ENCODE peak calls at places on chromosome 15, in six cellular contexts. U, Q, B, S, M and Y are unnamed samples.

GRCh38 chr15:84714816-84715215 is 1.1 kb downstream of the SEC11A start:
- DNase-seq in M (no peak), S (no peak), Q (no peak), B (no peak), U (no peak), Y (no peak)

GRCh38 chr15:75577401-75578205 is 1.5 kb downstream of the PTPN9 start:
- DNase-seq in S (no peak), B (no peak), M (peak; percentile 14), U (no peak), Q (peak; percentile 32), Y (no peak)

GRCh38 chr15:30041868-30042267 is 40.9 kb upstream of the GOLGA8J start:
- DNase-seq in M (no peak), Q (no peak), B (no peak), U (no peak), S (no peak), Y (no peak)

GRCh38 chr15:41543521-41543870 is 561 bp downstream of the RPAP1 start:
- DNase-seq in B (no peak), S (no peak), M (no peak), U (no peak), Q (no peak), Y (no peak)

GRCh38 chr15:76337047-76337738 is 620 bp downstream of the ISL2 start:
- DNase-seq in S (no peak), M (peak; percentile 53), B (no peak), Q (no peak), U (no peak), Y (no peak)

GRCh38 chr15:31150732-31151212 is 49.2 kb upstream of the TRPM1 start:
- DNase-seq in M (no peak), U (no peak), S (no peak), B (no peak), Q (no peak), Y (no peak)

GRCh38 chr15:69340243-69340991 is 41.7 kb downstream of the PAQR5 start:
- DNase-seq in U (no peak), S (no peak), M (peak; percentile 69), Q (no peak), B (no peak), Y (no peak)

GRCh38 chr15:72402726-72403125 is 4.6 kb downstream of the TMEM202 start:
- DNase-seq in S (no peak), U (no peak), M (no peak), Q (no peak), B (no peak), Y (no peak)

GRCh38 chr15:40941528-40942336 is 11.5 kb upstream of the CHAC1 start:
- DNase-seq in Q (peak; percentile 84), U (peak; percentile 92), S (peak; percentile 87), M (peak; percentile 84), B (peak; percentile 73), Y (peak; percentile 82)

GRCh38 chr15:93943607-93944006 is 287.8 kb upstream of the MCTP2 start:
- DNase-seq in B (no peak), U (peak; percentile 13), S (no peak), M (no peak), Q (no peak), Y (peak; percentile 31)

GRCh38 chr15:46857103-46857502 is 860.2 kb upstream of the SEMA6D start:
- DNase-seq in S (no peak), B (no peak), U (no peak), Q (no peak), M (no peak), Y (no peak)

GRCh38 chr15:88911766-88912118 is 1.4 kb downstream of the MFGE8 start:
- DNase-seq in B (no peak), Q (no peak), M (peak; percentile 65), S (no peak), U (peak; percentile 84), Y (no peak)

GRCh38 chr15:95019907-95020306 is 788.5 kb downstream of the MCTP2 start:
- DNase-seq in S (no peak), Q (no peak), M (peak; percentile 33), B (no peak), U (no peak), Y (no peak)

DNA sequence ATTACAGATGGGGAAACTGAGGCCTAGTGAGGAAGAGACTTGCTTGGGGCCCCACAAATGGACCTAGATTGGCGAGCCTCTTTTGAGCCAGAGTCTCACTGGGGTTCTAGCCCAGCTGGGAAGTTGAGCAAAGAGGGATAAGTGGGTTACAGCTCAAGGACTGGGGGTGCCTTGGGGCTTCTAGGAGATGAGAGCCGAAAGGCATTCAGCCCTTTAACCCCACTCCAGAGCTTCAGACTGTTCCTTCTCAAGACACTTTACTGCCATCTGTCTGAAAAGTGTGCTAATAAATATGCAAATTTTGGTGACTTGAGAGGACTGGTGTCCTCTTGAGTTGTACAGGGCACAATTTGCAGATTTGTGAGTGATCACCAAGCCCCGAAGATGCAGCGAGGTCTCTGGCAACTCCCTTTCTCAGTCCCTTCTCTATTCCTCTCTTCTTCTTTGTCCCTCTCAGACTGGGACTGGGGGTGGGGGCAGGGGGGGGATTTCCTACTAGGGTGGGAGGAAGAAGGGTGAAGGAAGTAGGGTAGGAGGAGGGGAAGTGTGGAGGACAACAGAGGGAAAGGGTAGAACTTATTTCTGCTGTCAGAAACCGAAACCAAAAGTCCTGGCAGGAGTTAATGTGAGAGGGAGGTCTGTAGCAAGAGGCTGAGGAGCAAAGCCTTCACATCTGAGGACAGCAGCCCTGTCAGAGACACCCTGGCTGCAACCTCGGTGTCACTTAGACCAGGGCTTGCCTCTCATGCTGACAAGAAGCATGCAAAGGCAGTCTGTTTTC is 16.2 kb upstream of the ANKDD1A start:
- DNase-seq in S (no peak), M (no peak), Q (peak; percentile 68), U (no peak), B (no peak), Y (no peak)
- H3K4me1 ChIP-seq in S (peaks cover 20% of the 10 kb centered on the region), M (peaks cover 16% of the 10 kb centered on the region), Q (peaks cover 27% of the 10 kb centered on the region), U (peaks cover 32% of the 10 kb centered on the region), B (peaks cover 15% of the 10 kb centered on the region), Y (no peaks in the 10 kb centered on the region)

GRCh38 chr15:60592386-60593339 is 113.7 kb upstream of the ICE2 start:
- DNase-seq in U (peak; percentile 92), B (peak; percentile 82), M (peak; percentile 46), S (peak; percentile 89), Q (peak; percentile 64), Y (peak; percentile 86)
- TF ChIP-seq CTCF in U (peak; percentile 24), B (no peak), M (no peak), S (peak; percentile 19), Q (no peak), Y (peak; percentile 12)

GRCh38 chr15:99545605-99546004 is 20.2 kb upstream of the MEF2A start:
- DNase-seq in Q (no peak), U (no peak), B (no peak), M (no peak), S (no peak), Y (no peak)
- H3K4me1 ChIP-seq in Q (no peaks in the 10 kb centered on the region), U (no peaks in the 10 kb centered on the region), B (no peaks in the 10 kb centered on the region), M (no peaks in the 10 kb centered on the region), S (no peaks in the 10 kb centered on the region), Y (no peaks in the 10 kb centered on the region)

GRCh38 chr15:59420986-59421618 is 16.9 kb upstream of the FAM81A start:
- DNase-seq in U (peak; percentile 61), Q (peak; percentile 72), M (peak; percentile 6), S (no peak), B (no peak), Y (no peak)
- TF ChIP-seq CTCF in U (no peak), Q (no peak), M (no peak), S (no peak), B (no peak), Y (no peak)

GRCh38 chr15:63332367-63333078 is 49.1 kb downstream of the CA12 start:
- DNase-seq in S (no peak), M (peak; percentile 98), Q (peak; percentile 84), U (no peak), B (no peak), Y (peak; percentile 48)
- H3K4me1 ChIP-seq in S (no peaks in the 10 kb centered on the region), M (peaks cover 28% of the 10 kb centered on the region), Q (no peaks in the 10 kb centered on the region), U (peaks cover 9% of the 10 kb centered on the region), B (no peaks in the 10 kb centered on the region), Y (peaks cover 9% of the 10 kb centered on the region)

GRCh38 chr15:80234883-80235282 is 17.1 kb downstream of the CTXND1 start:
- DNase-seq in Q (peak; percentile 52), M (peak; percentile 48), U (no peak), S (no peak), B (peak; percentile 30), Y (peak; percentile 55)
- TF ChIP-seq CTCF in Q (peak; percentile 59), M (peak; percentile 65), U (peak; percentile 28), S (no peak), B (no peak), Y (peak; percentile 65)